ENCODE peak calls at places on chromosomes 16 and 17, in ten cellular contexts. F is thoracic aorta; R is brain microvascular endothelial cell; O is dorsolateral prefrontal cortex; B is CD4-positive, CD25-positive, alpha-beta regulatory T cell; I is Peyer's patch; L is naive thymus-derived CD4-positive, alpha-beta T cell; X is esophagus muscularis mucosa; K is left ventricle myocardium inferior; U is adrenal gland. Q is an unnamed sample.

GRCh38 chr17:3919123-3919624 is 2.9 kb upstream of the P2RX1 start:
- DNase-seq in I (no peak), O (no peak), X (no peak), F (peak; percentile 32), L (no peak), U (no peak), B (no peak), K (no peak), R (no peak), Q (no peak)

GRCh38 chr16:66382171-66382965 is 15.9 kb downstream of the CDH5 start:
- DNase-seq in O (no peak), F (no peak), R (peak; percentile 75), U (peak; percentile 22), K (no peak), I (no peak), X (no peak), L (no peak), B (no peak), Q (no peak)

GRCh38 chr16:11356573-11357331 is 11.5 kb downstream of the RMI2 start:
- DNase-seq in K (peak; percentile 63), O (peak; percentile 54), R (peak; percentile 56), B (peak; percentile 36), U (peak; percentile 65), L (peak; percentile 26), X (no peak), F (no peak), I (peak; percentile 88), Q (no peak)

GRCh38 chr17:1390422-1391367 is 9.3 kb downstream of the YWHAE start:
- DNase-seq in L (no peak), U (no peak), F (no peak), R (no peak), B (no peak), K (no peak), X (no peak), O (no peak), I (no peak), Q (no peak)

GRCh38 chr17:75697651-75698291 is 23.5 kb upstream of the ITGB4 start:
- DNase-seq in I (no peak), O (peak; percentile 84), B (no peak), X (no peak), F (no peak), U (no peak), R (no peak), L (no peak), K (no peak), Q (no peak)

GRCh38 chr17:70050192-70050591 is 24.8 kb upstream of the KCNJ16 start:
- DNase-seq in X (no peak), I (no peak), O (no peak), U (no peak), F (no peak), B (no peak), K (no peak), R (no peak), L (no peak), Q (no peak)

GRCh38 chr17:68763551-68763950 is 162.4 kb upstream of the FAM20A start:
- DNase-seq in L (no peak), K (no peak), O (no peak), I (no peak), F (no peak), B (no peak), U (no peak), R (peak; percentile 3), X (no peak), Q (no peak)

GRCh38 chr16:12538667-12539081 is 265.0 kb downstream of the CPPED1 start:
- DNase-seq in F (no peak), L (no peak), U (no peak), I (no peak), K (no peak), R (no peak), X (no peak), B (no peak), O (no peak), Q (no peak)

GRCh38 chr17:65154770-65155589 is 17.8 kb downstream of the RGS9 start:
- DNase-seq in R (no peak), L (no peak), B (no peak), X (no peak), K (no peak), F (no peak), I (no peak), U (no peak), O (no peak), Q (no peak)

GRCh38 chr16:89425523-89425922 is 64.8 kb downstream of the ANKRD11 start:
- DNase-seq in L (no peak), F (no peak), B (no peak), I (no peak), K (no peak), O (no peak), U (no peak), R (no peak), X (no peak), Q (no peak)

GRCh38 chr16:89430436-89431157 is 59.8 kb downstream of the ANKRD11 start:
- DNase-seq in K (no peak), O (no peak), F (no peak), I (peak; percentile 75), X (no peak), L (no peak), B (no peak), U (no peak), R (no peak), Q (no peak)

GRCh38 chr16:89422905-89423630 is 67.3 kb downstream of the ANKRD11 start:
- DNase-seq in U (peak; percentile 78), X (no peak), L (no peak), F (no peak), K (no peak), O (no peak), R (peak; percentile 74), B (no peak), I (peak; percentile 75), Q (no peak)

GRCh38 chr16:89423709-89424260 is 66.6 kb downstream of the ANKRD11 start:
- DNase-seq in L (no peak), B (no peak), X (no peak), K (peak; percentile 4), I (no peak), R (no peak), F (no peak), O (no peak), U (no peak), Q (no peak)

DNA sequence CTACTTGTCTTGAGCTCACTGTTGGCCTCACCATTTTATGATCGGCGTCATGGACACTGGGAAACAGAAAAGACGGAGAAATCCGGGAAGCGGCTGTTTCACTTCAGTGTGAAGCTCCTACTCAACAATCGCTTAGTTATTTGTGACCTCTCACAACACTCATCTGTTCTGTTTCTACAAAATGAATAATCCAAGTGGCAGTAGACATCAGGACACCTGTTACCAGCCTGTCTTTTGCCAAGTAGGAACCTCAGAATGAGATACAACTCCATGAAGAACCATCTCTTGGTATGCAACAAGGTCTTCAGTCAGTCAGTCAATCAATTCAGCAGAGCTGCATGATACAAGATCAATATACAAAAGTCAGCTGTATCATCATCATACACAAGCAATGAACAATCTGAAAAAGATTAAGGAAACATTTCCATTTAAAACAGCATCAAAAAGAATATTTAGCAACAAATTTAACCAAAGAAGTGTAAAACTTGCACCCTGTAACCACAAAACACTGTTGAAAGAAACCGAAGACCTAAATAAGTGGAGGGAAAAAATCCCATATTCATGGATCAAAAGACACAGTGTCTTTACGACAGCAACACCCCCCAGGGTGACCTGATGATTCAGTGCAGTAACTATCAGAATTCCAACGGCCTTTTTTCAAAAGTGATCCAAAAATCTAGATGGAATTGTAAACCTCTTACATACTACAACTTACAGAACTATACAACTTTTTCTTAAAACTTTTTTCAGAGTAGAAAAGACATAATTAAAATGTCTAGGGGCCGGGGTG is 63.4 kb downstream of the ANKRD11 start:
- DNase-seq in O (no peak), R (peak; percentile 30), U (no peak), L (no peak), I (no peak), K (no peak), B (no peak), X (no peak), F (no peak), Q (no peak)
- H3K4me3 ChIP-seq in O (no peak overlapping the region), R (no peak overlapping the region), U (no peak overlapping the region), L (no peak overlapping the region), I (no peak overlapping the region), K (no peak overlapping the region), B (no peak overlapping the region), X (no peak overlapping the region), F (no peak overlapping the region), Q (no peak overlapping the region)

GRCh38 chr16:14961405-14962186 is 13.2 kb upstream of the PDXDC1 start:
- DNase-seq in O (no peak), X (no peak), K (no peak), L (no peak), F (no peak), R (no peak), I (no peak), B (no peak), U (no peak), Q (no peak)

GRCh38 chr16:14957576-14958322 is 17.1 kb upstream of the PDXDC1 start:
- DNase-seq in B (no peak), L (no peak), I (no peak), X (no peak), F (no peak), R (no peak), U (no peak), K (no peak), O (no peak), Q (peak; percentile 57)

GRCh38 chr16:14958323-14958600 is 16.6 kb upstream of the PDXDC1 start:
- DNase-seq in O (no peak), U (no peak), B (no peak), L (no peak), R (no peak), X (no peak), K (no peak), F (no peak), I (no peak), Q (no peak)

GRCh38 chr16:14955546-14956231 is 18.4 kb downstream of the NPIPA1 start:
- DNase-seq in O (no peak), L (no peak), R (no peak), I (no peak), K (peak; percentile 75), F (no peak), X (no peak), B (no peak), U (peak; percentile 96), Q (peak; percentile 57)

GRCh38 chr16:14958970-14959369 is 15.9 kb upstream of the PDXDC1 start:
- DNase-seq in K (no peak), R (no peak), L (no peak), B (no peak), I (no peak), O (no peak), F (no peak), U (no peak), X (no peak), Q (no peak)
- H3K27me3 ChIP-seq in K (no peaks in the 10 kb centered on the region), R (no peaks in the 10 kb centered on the region), L (no peaks in the 10 kb centered on the region), B (no peaks in the 10 kb centered on the region), I (no peaks in the 10 kb centered on the region), O (no peaks in the 10 kb centered on the region), F (no peaks in the 10 kb centered on the region), U (no peaks in the 10 kb centered on the region), X (no peaks in the 10 kb centered on the region), Q (no peaks in the 10 kb centered on the region)

GRCh38 chr16:29678691-29679267 is at the start of gene QPRT:
- DNase-seq in U (peak; percentile 76), B (no peak), R (peak; percentile 28), F (no peak), K (peak; percentile 46), L (no peak), I (peak; percentile 62), O (no peak), X (no peak), Q (no peak)
- H3K4me3 ChIP-seq in U (peak within 1 kb of the TSS; percentile 62), B (peak within 1 kb of the TSS; percentile 46), R (peak within 1 kb of the TSS; percentile 58), F (peak within 1 kb of the TSS; percentile 37), K (peak within 1 kb of the TSS; percentile 64), L (peak within 1 kb of the TSS; percentile 27), I (peak within 1 kb of the TSS; percentile 26), O (peak within 1 kb of the TSS; percentile 10), X (peak within 1 kb of the TSS; percentile 31), Q (peak within 1 kb of the TSS; percentile 44)

GRCh38 chr16:28058839-28059589 is 4.5 kb downstream of the GSG1L start:
- DNase-seq in X (no peak), L (no peak), F (no peak), R (no peak), B (no peak), U (no peak), I (no peak), K (no peak), O (no peak), Q (no peak)
- H3K27me3 ChIP-seq in X (peaks cover 17% of the 10 kb centered on the region), L (peaks cover 4% of the 10 kb centered on the region), F (no peaks in the 10 kb centered on the region), R (peaks cover 52% of the 10 kb centered on the region), B (peaks cover 5% of the 10 kb centered on the region), U (peaks cover 24% of the 10 kb centered on the region), I (peaks cover 14% of the 10 kb centered on the region), K (peaks cover 92% of the 10 kb centered on the region), O (peaks cover 29% of the 10 kb centered on the region), Q (no peaks in the 10 kb centered on the region)